ENCODE peak calls at places on chromosomes 6 and 20, in seven cellular contexts. D is stomach, C is ovary, Q is HCT116, Z is uterus, K is transverse colon, R is body of pancreas. I is an unnamed sample.

GRCh38 chr6:358847-359246 is 32.7 kb upstream of the IRF4 start:
- DNase-seq in R (no peak), C (no peak), K (no peak), Q (no peak), Z (no peak), D (no peak), I (no peak)

GRCh38 chr20:36105731-36106226 is 48.8 kb upstream of the EPB41L1 start:
- DNase-seq in K (peak), C (no peak), R (peak), D (peak), Q (no peak), Z (no peak), I (no peak)

GRCh38 chr6:110714143-110714542 is 101.1 kb downstream of the CDK19 start:
- DNase-seq in R (no peak), D (no peak), Z (no peak), K (no peak), C (no peak), Q (no peak), I (no peak)

GRCh38 chr6:29131691-29132090 is 23.8 kb downstream of the OR2J3 start:
- DNase-seq in K (no peak), D (no peak), R (no peak), C (no peak), Q (no peak), Z (no peak), I (no peak)

GRCh38 chr6:41032830-41033229 is 6.2 kb downstream of the UNC5CL start:
- DNase-seq in Z (no peak), Q (no peak), D (no peak), K (no peak), C (no peak), R (no peak), I (no peak)

GRCh38 chr20:40727960-40728359 is 38.9 kb upstream of the MAFB start:
- DNase-seq in R (no peak), Q (no peak), C (no peak), D (no peak), Z (no peak), K (no peak), I (no peak)

GRCh38 chr20:1861347-1861987 is 33.7 kb upstream of the SIRPA start:
- DNase-seq in K (peak), C (no peak), R (no peak), Q (no peak), D (no peak), Z (no peak), I (peak)

GRCh38 chr20:5039255-5039657 is 37.9 kb upstream of the SLC23A2 start:
- DNase-seq in C (no peak), Z (no peak), D (no peak), Q (no peak), R (no peak), K (no peak), I (no peak)

GRCh38 chr6:14922306-14922705 is 323.6 kb upstream of the JARID2 start:
- DNase-seq in K (no peak), R (peak), Z (no peak), C (no peak), D (no peak), Q (no peak), I (no peak)

GRCh38 chr6:76702187-76702586 is 629.7 kb upstream of the IMPG1 start:
- DNase-seq in R (no peak), Q (no peak), K (no peak), D (no peak), Z (no peak), C (no peak), I (no peak)

GRCh38 chr20:62800314-62801259 is 4.0 kb upstream of the OGFR start:
- DNase-seq in K (no peak), Q (no peak), Z (no peak), R (no peak), D (no peak), C (no peak), I (no peak)

GRCh38 chr20:62799459-62799858 is 3.2 kb downstream of the MRGBP start:
- DNase-seq in Z (no peak), K (no peak), R (no peak), D (no peak), C (no peak), Q (no peak), I (no peak)

GRCh38 chr20:62799873-62800272 is 3.6 kb downstream of the MRGBP start:
- DNase-seq in C (no peak), K (no peak), Q (no peak), D (no peak), Z (no peak), R (no peak), I (no peak)

GRCh38 chr20:62802026-62802712 is 2.5 kb upstream of the OGFR start:
- DNase-seq in Z (no peak), K (no peak), C (no peak), R (no peak), D (no peak), Q (no peak), I (no peak)

DNA sequence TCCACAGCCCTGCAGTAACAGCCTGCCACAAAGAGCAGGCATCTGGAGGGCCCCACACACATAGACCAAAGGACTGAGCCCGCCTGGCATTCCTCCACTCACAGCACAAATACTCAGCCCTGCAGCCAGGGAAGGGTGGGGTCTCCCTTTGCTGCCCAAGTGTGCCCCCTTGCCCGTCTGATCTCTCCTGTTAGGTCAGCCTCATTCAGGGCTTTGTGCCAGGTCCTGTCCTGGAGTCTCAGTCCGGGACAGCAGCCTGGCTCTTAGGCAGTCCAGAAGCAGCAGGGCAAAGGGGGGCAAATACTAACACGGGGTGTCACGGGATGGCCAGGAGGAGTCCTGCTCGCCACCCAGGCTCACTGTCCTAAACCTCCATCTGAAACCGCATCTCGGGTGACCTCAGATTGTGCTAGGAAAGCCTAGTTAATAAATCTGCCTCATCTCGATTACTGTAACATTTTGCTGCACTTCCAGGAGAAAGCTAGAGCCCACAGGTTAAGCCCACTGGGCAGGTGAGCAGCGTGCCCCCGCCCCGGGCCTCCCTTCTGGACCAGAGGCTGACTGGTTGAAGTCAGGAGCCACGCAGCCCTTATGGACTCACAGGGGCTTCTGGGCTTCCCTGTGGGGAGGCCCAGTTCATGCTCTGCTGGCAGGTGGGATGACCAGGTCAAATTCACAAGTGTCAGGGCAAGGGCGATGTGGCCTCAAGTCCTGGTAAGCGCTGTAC is 3.2 kb upstream of the OGFR start:
- DNase-seq in K (no peak), Z (no peak), R (no peak), C (no peak), Q (no peak), D (no peak), I (no peak)
- TF ChIP-seq POLR2A in K (no peak), Z (no peak), R (no peak), C (no peak), Q (no peak), D (no peak), I (no peak)

GRCh38 chr6:7742214-7742613 is 16.3 kb downstream of the BMP6 start:
- DNase-seq in K (no peak), C (no peak), Z (no peak), Q (no peak), R (no peak), D (no peak), I (no peak)
- TF ChIP-seq POLR2A in K (no peak), C (no peak), Z (no peak), Q (no peak), R (no peak), D (no peak), I (no peak)

GRCh38 chr20:53381568-53382262 is 211.9 kb downstream of the ZNF217 start:
- DNase-seq in Q (no peak), D (no peak), Z (no peak), R (no peak), K (no peak), C (no peak), I (no peak)
- TF ChIP-seq POLR2A in Q (no peak), D (no peak), Z (no peak), R (no peak), K (no peak), C (no peak), I (no peak)

GRCh38 chr20:57500941-57501340 is 24.0 kb downstream of the CTCFL start:
- DNase-seq in K (no peak), D (no peak), Q (no peak), R (no peak), C (no peak), Z (no peak), I (no peak)
- TF ChIP-seq POLR2A in K (no peak), D (no peak), Q (no peak), R (no peak), C (no peak), Z (no peak), I (no peak)

GRCh38 chr20:32743237-32744112 is at the start of gene COMMD7:
- DNase-seq in R (peak), K (peak), Q (no peak), D (peak), C (peak), Z (peak), I (peak)
- TF ChIP-seq POLR2A in R (peak), K (no peak), Q (no peak), D (no peak), C (no peak), Z (no peak), I (no peak)

DNA sequence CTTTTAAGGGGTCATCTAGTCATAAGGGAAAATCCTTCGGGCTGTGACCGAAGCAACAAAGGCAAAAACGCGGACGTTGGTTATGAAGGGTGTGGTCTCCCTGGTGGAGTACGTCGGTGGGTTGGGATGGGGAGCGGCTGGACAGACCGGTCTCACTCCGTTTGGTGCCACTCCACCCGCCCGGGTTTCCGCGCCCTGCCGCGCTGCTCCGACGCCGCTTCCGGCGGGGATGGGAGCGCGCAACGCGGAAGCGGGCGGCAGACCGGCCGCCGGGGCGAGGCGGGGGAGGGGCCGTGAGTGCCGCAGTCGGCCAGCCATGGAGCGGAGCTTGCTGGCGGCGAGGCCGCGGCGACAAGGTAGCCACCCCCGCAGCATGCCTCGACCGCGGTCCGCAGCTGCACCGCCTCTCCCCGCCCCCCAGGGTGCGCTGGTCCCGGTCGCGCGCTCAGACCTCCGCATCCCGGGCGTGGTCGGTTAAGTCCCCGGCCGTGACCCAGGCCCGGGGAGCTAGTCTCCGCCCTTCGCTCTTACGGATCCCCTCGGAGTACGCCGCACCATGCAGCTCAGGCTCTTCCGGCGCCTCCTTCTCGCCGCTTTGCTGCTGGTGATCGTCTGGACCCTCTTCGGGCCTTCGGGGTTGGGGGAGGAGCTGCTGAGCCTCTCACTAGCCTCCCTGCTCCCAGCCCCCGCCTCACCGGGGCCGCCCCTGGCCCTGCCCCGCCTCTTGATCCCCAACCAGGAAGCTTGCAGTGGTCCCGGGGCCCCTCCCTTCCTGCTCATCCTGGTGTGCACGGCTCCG is at the start of gene B3GALT4:
- DNase-seq in C (peak), R (peak), K (peak), Q (no peak), D (peak), Z (peak), I (peak)
- TF ChIP-seq POLR2A in C (no peak), R (peak), K (peak), Q (peak), D (no peak), Z (no peak), I (peak)

GRCh38 chr6:44086931-44087574 is 40.2 kb downstream of the MRPL14 start:
- DNase-seq in Z (no peak), R (peak), Q (no peak), C (no peak), D (peak), K (no peak), I (no peak)

GRCh38 chr6:44081753-44082152 is 45.5 kb downstream of the MRPL14 start:
- DNase-seq in Q (no peak), C (no peak), Z (no peak), D (no peak), K (no peak), R (no peak), I (no peak)

GRCh38 chr6:44085219-44085618 is 42.0 kb downstream of the MRPL14 start:
- DNase-seq in D (no peak), Z (no peak), R (no peak), K (no peak), Q (no peak), C (no peak), I (no peak)

GRCh38 chr6:44082872-44083321 is 44.4 kb downstream of the MRPL14 start:
- DNase-seq in Q (no peak), R (no peak), C (no peak), D (no peak), Z (no peak), K (no peak), I (no peak)

GRCh38 chr6:44084231-44085014 is 42.8 kb downstream of the MRPL14 start:
- DNase-seq in K (no peak), Z (no peak), R (no peak), D (no peak), Q (peak), C (no peak), I (no peak)
- TF ChIP-seq POLR2A in K (no peak), Z (no peak), R (no peak), D (no peak), Q (no peak), C (no peak), I (no peak)

GRCh38 chr6:143060354-143060805 is 309 bp upstream of the AIG1 start:
- DNase-seq in D (peak), C (peak), Q (peak), Z (peak), R (peak), K (peak), I (peak)
- TF ChIP-seq POLR2A in D (no peak), C (peak), Q (no peak), Z (no peak), R (peak), K (peak), I (peak)

GRCh38 chr20:44745122-44745521 is 543 bp upstream of the KCNK15 start:
- DNase-seq in K (no peak), D (no peak), C (no peak), Q (no peak), R (no peak), Z (no peak), I (no peak)

GRCh38 chr20:44746367-44747165 is 901 bp downstream of the KCNK15 start:
- DNase-seq in R (peak), Z (no peak), C (no peak), K (no peak), D (peak), Q (no peak), I (no peak)

GRCh38 chr20:44743916-44744655 is 1.6 kb upstream of the KCNK15 start:
- DNase-seq in R (no peak), Z (no peak), Q (no peak), K (no peak), C (no peak), D (no peak), I (no peak)

GRCh38 chr20:44747166-44748004 is 1.7 kb downstream of the KCNK15 start:
- DNase-seq in C (peak), K (peak), Q (peak), R (peak), D (peak), Z (peak), I (peak)

DNA sequence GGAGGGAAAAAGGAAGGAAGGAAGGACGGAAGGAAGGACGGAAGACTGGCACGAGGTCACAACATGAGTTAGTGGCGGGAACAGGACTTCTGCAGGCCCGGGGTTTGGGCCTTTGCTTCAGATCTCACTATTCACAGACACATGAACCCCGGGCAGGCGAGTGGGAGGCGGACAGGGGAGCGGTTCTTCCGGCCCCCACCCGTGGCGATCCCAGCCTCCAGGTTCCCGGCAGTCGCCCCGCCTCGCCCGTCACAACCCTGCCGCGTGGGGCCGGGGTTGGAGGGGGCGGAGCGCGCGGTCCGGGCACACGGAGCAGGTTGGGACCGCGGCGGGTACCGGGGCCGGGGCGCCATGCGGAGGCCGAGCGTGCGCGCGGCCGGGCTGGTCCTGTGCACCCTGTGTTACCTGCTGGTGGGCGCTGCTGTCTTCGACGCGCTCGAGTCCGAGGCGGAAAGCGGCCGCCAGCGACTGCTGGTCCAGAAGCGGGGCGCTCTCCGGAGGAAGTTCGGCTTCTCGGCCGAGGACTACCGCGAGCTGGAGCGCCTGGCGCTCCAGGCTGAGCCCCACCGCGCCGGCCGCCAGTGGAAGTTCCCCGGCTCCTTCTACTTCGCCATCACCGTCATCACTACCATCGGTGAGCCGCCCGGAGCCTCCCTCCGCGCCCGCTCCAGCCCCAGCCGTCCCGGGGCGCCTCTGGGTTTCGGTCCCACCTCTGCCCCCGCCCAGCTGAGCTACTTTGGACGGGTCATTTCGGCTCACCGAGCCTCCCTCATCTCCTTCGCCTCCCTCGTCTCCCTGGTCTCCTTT is at the start of gene KCNK15:
- DNase-seq in C (peak), Z (peak), D (peak), Q (no peak), K (peak), R (peak), I (no peak)
- TF ChIP-seq POLR2A in C (peak), Z (no peak), D (no peak), Q (no peak), K (no peak), R (peak), I (no peak)

GRCh38 chr6:25404094-25404493 is 124.9 kb downstream of the CARMIL1 start:
- DNase-seq in C (no peak), D (no peak), Q (no peak), R (no peak), K (peak), Z (no peak), I (no peak)
- TF ChIP-seq POLR2A in C (no peak), D (no peak), Q (no peak), R (no peak), K (no peak), Z (no peak), I (no peak)

I was measured in prostate gland.